ENCODE peak calls at places on chromosomes 12 and 14, in five cellular contexts. N is nucleus accumbens; G is iris pigment epithelial cell; I is amniotic stem cell; J is stimulated activated CD8-positive, alpha-beta memory T cell treated with anti-CD3 and anti-CD28 coated beads, Interleukin-12 subunit alpha, Interleukin-12 subunit beta, amount 100 ng/mL, for 4 hours. W is an unnamed sample.
A peak's percentile ranks its signal among the peaks of the same experiment; 100 is the strongest.

GRCh38 chr14:78104130-78104529 is 66.0 kb upstream of the NRXN3 start:
- DNase-seq in N (no peak), G (no peak), I (no peak), J (no peak), W (no peak)

GRCh38 chr14:33285902-33286700 is 347.4 kb downstream of the NPAS3 start:
- DNase-seq in N (no peak), G (no peak), I (no peak), J (no peak), W (no peak)

GRCh38 chr12:121187501-121187900 is 22.4 kb upstream of the P2RX4 start:
- DNase-seq in N (no peak), G (no peak), I (no peak), J (no peak), W (no peak)

GRCh38 chr14:74468513-74468912 is 24.6 kb downstream of the NPC2 start:
- DNase-seq in N (no peak), G (no peak), I (no peak), J (no peak), W (no peak)

GRCh38 chr12:105072888-105073488 is 11.3 kb downstream of the ALDH1L2 start:
- DNase-seq in N (no peak), G (no peak), I (no peak), J (no peak), W (no peak)

GRCh38 chr12:85606455-85606854 is 229.8 kb downstream of the RASSF9 start:
- DNase-seq in N (no peak), G (no peak), I (no peak), J (no peak), W (no peak)

GRCh38 chr12:32084017-32084688 is 22.5 kb upstream of the BICD1 start:
- DNase-seq in N (no peak), G (no peak), I (no peak), J (no peak), W (no peak)

GRCh38 chr12:89416049-89416792 is 63.9 kb upstream of the DUSP6 start:
- DNase-seq in N (no peak), G (no peak), I (no peak), J (no peak), W (no peak)

GRCh38 chr14:106070242-106070641 is 543.9 kb downstream of the TMEM121 start:
- DNase-seq in N (no peak), G (no peak), I (no peak), J (no peak), W (no peak)

GRCh38 chr14:72962829-72963312 is 36.6 kb downstream of the DCAF4 start:
- DNase-seq in N (no peak), G (peak; percentile 87), I (peak; percentile 44), J (no peak), W (no peak)

GRCh38 chr12:6213969-6214368 is 13.8 kb downstream of the CD9 start:
- DNase-seq in N (no peak), G (no peak), I (no peak), J (no peak), W (no peak)

GRCh38 chr12:29066061-29066588 is 83.0 kb upstream of the FAR2 start:
- DNase-seq in N (peak; percentile 73), G (peak; percentile 54), I (no peak), J (no peak), W (peak; percentile 64)

GRCh38 chr14:29216316-29216715 is 449.7 kb downstream of the FOXG1 start:
- DNase-seq in N (no peak), G (no peak), I (no peak), J (no peak), W (no peak)

GRCh38 chr12:117832459-117833457 is 136.0 kb downstream of the KSR2 start:
- DNase-seq in N (no peak), G (peak; percentile 7), I (no peak), J (no peak), W (no peak)

GRCh38 chr12:65595016-65595560 is 229.2 kb upstream of the HMGA2 start:
- DNase-seq in N (no peak), G (no peak), I (no peak), J (no peak), W (no peak)

GRCh38 chr12:110531741-110532333 is 29.7 kb downstream of the RAD9B start:
- DNase-seq in N (no peak), G (peak; percentile 53), I (no peak), J (no peak), W (no peak)

GRCh38 chr12:12217018-12217359 is 49.9 kb downstream of the LRP6 start:
- DNase-seq in N (no peak), G (no peak), I (no peak), J (no peak), W (no peak)

W was measured in occipital lobe.